ENCODE peak calls at places on chromosomes 5 and 9, in seven cellular contexts. Z is bronchial epithelial cell, F is fibroblast of lung, D is endothelial cell, R is AG09309, M is kidney epithelial cell, W is brain microvascular endothelial cell. Y is an unnamed sample.
A peak's percentile ranks its signal among the peaks of the same experiment; 100 is the strongest.

GRCh38 chr5:128649183-128649582 is 111.1 kb upstream of the FBN2 start:
- DNase-seq in D (no peak), M (no peak), W (no peak), F (peak; percentile 83), R (peak; percentile 46), Z (peak; percentile 33), Y (peak; percentile 90)

GRCh38 chr9:4640027-4640426 is 22.1 kb upstream of the PLPP6 start:
- DNase-seq in F (peak; percentile 17), W (peak; percentile 29), R (no peak), Z (peak; percentile 17), M (no peak), D (peak; percentile 52), Y (peak; percentile 68)

GRCh38 chr9:125760537-125760936 is 13.4 kb downstream of the PBX3 start:
- DNase-seq in D (no peak), Z (no peak), F (no peak), W (no peak), R (no peak), M (no peak), Y (no peak)

GRCh38 chr5:81945867-81946266 is 26.0 kb upstream of the ATG10 start:
- DNase-seq in Z (no peak), R (no peak), W (no peak), M (no peak), D (no peak), F (no peak), Y (no peak)

GRCh38 chr9:2427016-2427891 is 194.3 kb upstream of the VLDLR start:
- DNase-seq in M (no peak), R (no peak), D (no peak), F (no peak), Z (peak; percentile 83), W (no peak), Y (no peak)

GRCh38 chr9:87786423-87786822 is 60.5 kb downstream of the CTSL start:
- DNase-seq in W (no peak), F (no peak), D (no peak), M (no peak), R (no peak), Z (peak; percentile 51), Y (no peak)

GRCh38 chr5:29796018-29796417 is 1397.5 kb upstream of the CDH6 start:
- DNase-seq in W (no peak), M (no peak), F (no peak), R (no peak), D (no peak), Z (no peak), Y (no peak)

GRCh38 chr9:4865685-4866084 is 72.9 kb downstream of the RCL1 start:
- DNase-seq in F (no peak), D (no peak), M (no peak), W (no peak), R (no peak), Z (no peak), Y (no peak)

GRCh38 chr9:93624431-93624834 is 48.0 kb downstream of the PHF2 start:
- DNase-seq in W (no peak), F (no peak), R (no peak), D (no peak), M (no peak), Z (no peak), Y (no peak)
- TF ChIP-seq CTCF in W (no peak), F (no peak), R (no peak), D (no peak), M (no peak), Z (no peak), Y (no peak)

DNA sequence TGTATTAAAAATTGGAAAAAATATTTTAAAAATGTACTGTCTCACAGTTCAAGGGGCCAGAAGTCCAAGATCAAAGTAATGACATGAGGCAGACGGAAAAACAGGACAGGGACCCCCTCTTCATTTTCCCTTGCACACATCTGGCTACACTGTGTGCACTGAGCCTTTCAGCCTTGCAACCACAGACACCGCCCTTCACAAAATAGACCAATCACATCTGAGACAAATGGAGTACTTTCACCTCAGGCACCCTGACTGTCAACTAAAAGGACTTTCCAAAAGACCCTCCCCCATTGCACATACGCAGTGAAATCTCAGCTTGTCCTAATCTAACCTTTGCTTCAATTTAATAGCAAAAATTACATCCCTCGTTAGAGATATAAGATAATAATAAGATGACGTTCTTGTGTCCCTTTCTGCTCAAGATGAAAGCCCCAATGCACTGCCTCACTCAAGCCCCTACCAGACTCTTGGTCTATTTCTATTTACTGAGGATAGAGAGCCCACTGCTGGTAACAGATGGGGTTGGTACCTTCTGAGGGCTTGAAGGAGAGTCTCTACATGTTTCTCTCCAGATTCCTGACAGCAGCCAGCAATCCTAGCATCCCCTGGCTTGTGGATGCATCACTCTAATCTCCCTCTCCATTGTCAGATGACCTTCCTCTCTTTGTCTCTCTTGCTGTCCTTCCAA is 514.8 kb upstream of the ADAMTS16 start:
- DNase-seq in D (no peak), W (no peak), M (no peak), R (no peak), F (no peak), Z (no peak), Y (no peak)
- TF ChIP-seq CTCF in D (no peak), W (no peak), M (no peak), R (no peak), F (no peak), Z (no peak), Y (no peak)

DNA sequence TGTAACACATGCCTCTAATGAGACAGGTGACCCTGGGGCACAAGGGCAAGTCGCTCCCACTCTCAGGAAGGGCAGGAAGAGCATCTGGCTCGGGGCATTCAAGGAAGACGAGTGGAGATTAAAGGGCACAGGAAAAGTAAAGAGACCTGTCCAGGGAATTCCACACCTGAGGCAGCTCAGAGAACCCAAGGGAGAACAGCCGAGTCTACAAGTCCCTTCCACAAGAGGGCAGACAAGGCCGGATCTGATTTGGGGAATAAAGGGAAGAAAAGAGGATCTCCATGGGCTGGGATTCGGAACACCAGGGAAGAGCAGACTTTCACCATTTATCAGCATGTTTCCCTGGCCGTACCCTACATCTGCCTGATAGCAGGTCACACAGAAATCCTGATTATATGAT is 28.1 kb downstream of the GPX3 start:
- DNase-seq in Z (no peak), M (no peak), D (no peak), F (peak; percentile 34), W (no peak), R (no peak), Y (no peak)
- TF ChIP-seq CTCF in Z (peak; percentile 41), M (peak; percentile 43), D (no peak), F (peak; percentile 54), W (peak; percentile 66), R (peak; percentile 55), Y (peak; percentile 65)

GRCh38 chr5:77620404-77620803 is 18.1 kb downstream of the OTP start:
- DNase-seq in F (no peak), M (no peak), Z (peak; percentile 45), W (no peak), R (no peak), D (no peak), Y (no peak)
- TF ChIP-seq CTCF in F (no peak), M (no peak), Z (peak; percentile 32), W (no peak), R (no peak), D (peak; percentile 19), Y (no peak)

GRCh38 chr9:136808075-136808780 is 480 bp downstream of the RABL6 start:
- DNase-seq in M (no peak), F (no peak), W (no peak), Z (no peak), R (no peak), D (peak; percentile 31), Y (no peak)
- TF ChIP-seq CTCF in M (no peak), F (no peak), W (no peak), Z (no peak), R (no peak), D (peak; percentile 15), Y (no peak)

DNA sequence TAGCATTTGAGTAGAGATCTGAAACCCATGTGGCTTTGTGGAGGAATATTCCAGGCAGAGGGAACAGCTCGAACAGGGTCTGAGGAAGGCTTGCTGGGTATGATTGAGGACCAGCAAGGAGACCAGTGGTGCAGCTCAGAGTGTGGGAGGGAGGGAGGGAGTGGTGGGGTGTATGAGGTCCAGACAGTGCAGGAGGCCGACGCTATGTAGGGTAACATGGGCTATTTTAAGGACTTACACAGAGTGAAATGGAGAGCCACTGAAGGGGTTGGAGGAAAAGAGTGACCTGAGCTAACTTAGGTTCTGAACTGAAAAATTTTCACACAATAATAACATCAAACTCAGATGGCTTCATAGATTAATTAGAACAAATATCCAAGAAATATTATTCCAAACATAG is 41.9 kb downstream of the HMGXB3 start:
- DNase-seq in W (no peak), D (no peak), F (no peak), M (no peak), Z (no peak), R (no peak), Y (no peak)
- TF ChIP-seq CTCF in W (no peak), D (no peak), F (no peak), M (no peak), Z (no peak), R (no peak), Y (no peak)

GRCh38 chr5:59588922-59589321 is 304.6 kb downstream of the PDE4D start:
- DNase-seq in R (no peak), Z (peak; percentile 80), W (peak; percentile 56), M (no peak), F (peak; percentile 14), D (no peak), Y (peak; percentile 72)
- TF ChIP-seq CTCF in R (no peak), Z (no peak), W (no peak), M (no peak), F (no peak), D (no peak), Y (no peak)

DNA sequence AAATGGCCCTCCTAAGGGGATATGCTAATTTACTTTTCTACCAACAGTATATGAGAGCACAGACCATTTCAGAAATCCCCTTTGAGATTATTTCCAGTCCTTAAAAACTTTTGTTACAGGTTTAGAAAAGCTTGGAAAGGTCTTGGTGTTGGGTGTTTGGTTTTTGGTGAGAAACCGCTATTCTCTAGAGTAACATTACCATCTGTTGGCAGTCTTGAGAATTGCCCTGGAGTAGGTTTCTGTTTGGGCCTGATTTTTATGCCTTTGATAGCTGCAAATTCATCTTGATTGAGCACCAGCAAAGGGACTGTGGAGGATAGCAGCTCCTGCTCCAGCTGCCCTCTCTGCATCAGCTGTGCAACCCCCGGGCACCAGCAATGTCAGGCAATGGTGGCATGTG is 8.0 kb downstream of the NUDT2 start:
- DNase-seq in D (no peak), M (no peak), F (peak; percentile 29), W (no peak), R (no peak), Z (peak; percentile 4), Y (peak; percentile 52)
- TF ChIP-seq CTCF in D (no peak), M (peak; percentile 14), F (peak; percentile 36), W (peak; percentile 22), R (peak; percentile 17), Z (peak; percentile 5), Y (peak; percentile 43)

DNA sequence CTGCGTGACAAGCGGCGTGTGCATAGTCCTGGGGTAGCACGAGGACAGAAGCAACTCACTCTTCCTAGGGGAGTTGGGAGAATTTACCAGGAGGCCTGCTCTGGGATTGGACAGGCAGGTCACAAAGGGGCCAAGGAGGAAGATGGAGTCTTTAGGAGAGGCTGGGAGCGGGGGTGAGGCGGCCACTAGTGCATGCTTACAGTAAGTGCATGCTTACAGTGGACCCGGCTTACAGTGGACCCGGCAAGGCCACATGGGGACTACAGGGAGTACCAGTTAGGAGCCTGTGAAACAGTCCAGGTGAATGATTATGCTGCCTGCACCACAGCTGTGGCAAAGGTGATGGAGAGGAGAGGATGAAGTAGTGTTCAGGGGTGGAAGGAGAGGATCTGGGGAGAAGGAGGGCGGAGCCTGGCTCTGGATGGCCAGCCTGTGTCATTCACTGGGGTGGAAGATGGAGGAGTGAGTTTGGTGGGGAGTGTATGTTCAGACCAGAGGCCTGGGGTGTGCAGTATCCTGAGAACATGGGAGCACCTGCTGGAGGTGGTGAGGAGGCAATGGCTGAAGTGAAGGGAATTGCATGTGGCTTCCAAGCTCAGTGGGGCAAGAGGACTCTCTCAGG is 78.7 kb downstream of the CRB2 start:
- DNase-seq in F (no peak), R (no peak), W (peak; percentile 9), Z (no peak), D (peak; percentile 38), M (no peak), Y (peak; percentile 12)
- TF ChIP-seq CTCF in F (no peak), R (no peak), W (peak; percentile 46), Z (no peak), D (no peak), M (peak; percentile 19), Y (peak; percentile 26)